ENCODE peak calls at places on chromosomes 1 and 21, in ten cellular contexts. One of them, this sample, is unnamed.

GRCh38 chr1:201399352-201400126 is 415 bp upstream of the LAD1 start:
- DNase-seq in BJ: no peak
- DNase-seq in hypothalamus: no peak
- DNase-seq in NCI-H526 treated with DMSO at 0.1 percent for 48 hours: peak
- DNase-seq in HAP-1: no peak
- DNase-seq in M059J: no peak
- DNase-seq in HL-60: no peak
- DNase-seq in iPS-NIHi11: peak
- DNase-seq in fibroblast of mammary gland: no peak
- DNase-seq in NCI-H1436: peak
- DNase-seq in this sample: no peak

GRCh38 chr1:206100226-206100780 is 16.9 kb downstream of the AVPR1B start:
- DNase-seq in fibroblast of mammary gland: no peak
- DNase-seq in BJ: no peak
- DNase-seq in HL-60: peak
- DNase-seq in NCI-H526 treated with DMSO at 0.1 percent for 48 hours: no peak
- DNase-seq in iPS-NIHi11: no peak
- DNase-seq in M059J: no peak
- DNase-seq in HAP-1: no peak
- DNase-seq in hypothalamus: no peak
- DNase-seq in NCI-H1436: no peak
- DNase-seq in this sample: no peak

GRCh38 chr1:116405241-116406135 is 32.4 kb downstream of the ATP1A1 start:
- DNase-seq in iPS-NIHi11: no peak
- DNase-seq in HL-60: no peak
- DNase-seq in fibroblast of mammary gland: no peak
- DNase-seq in M059J: no peak
- DNase-seq in BJ: no peak
- DNase-seq in HAP-1: no peak
- DNase-seq in NCI-H526 treated with DMSO at 0.1 percent for 48 hours: no peak
- DNase-seq in NCI-H1436: no peak
- DNase-seq in hypothalamus: no peak
- DNase-seq in this sample: no peak

GRCh38 chr1:84145051-84145450 is 980 bp downstream of the PRKACB start:
- DNase-seq in HAP-1: no peak
- DNase-seq in HL-60: peak
- DNase-seq in fibroblast of mammary gland: no peak
- DNase-seq in NCI-H1436: no peak
- DNase-seq in BJ: no peak
- DNase-seq in M059J: peak
- DNase-seq in iPS-NIHi11: no peak
- DNase-seq in hypothalamus: no peak
- DNase-seq in NCI-H526 treated with DMSO at 0.1 percent for 48 hours: no peak
- DNase-seq in this sample: no peak

GRCh38 chr1:40360631-40361030 is 12.9 kb upstream of the SMAP2 start:
- DNase-seq in iPS-NIHi11: no peak
- DNase-seq in fibroblast of mammary gland: no peak
- DNase-seq in HL-60: no peak
- DNase-seq in HAP-1: no peak
- DNase-seq in NCI-H526 treated with DMSO at 0.1 percent for 48 hours: no peak
- DNase-seq in hypothalamus: no peak
- DNase-seq in M059J: no peak
- DNase-seq in NCI-H1436: no peak
- DNase-seq in BJ: no peak
- DNase-seq in this sample: no peak

GRCh38 chr1:41041866-41042265 is 20.3 kb upstream of the SLFNL1 start:
- DNase-seq in HL-60: peak
- DNase-seq in hypothalamus: no peak
- DNase-seq in fibroblast of mammary gland: peak
- DNase-seq in M059J: no peak
- DNase-seq in HAP-1: no peak
- DNase-seq in NCI-H526 treated with DMSO at 0.1 percent for 48 hours: no peak
- DNase-seq in iPS-NIHi11: no peak
- DNase-seq in BJ: no peak
- DNase-seq in NCI-H1436: no peak
- DNase-seq in this sample: no peak

GRCh38 chr1:24442764-24443163 is 27.2 kb downstream of the NIPAL3 start:
- DNase-seq in M059J: no peak
- DNase-seq in HAP-1: peak
- DNase-seq in NCI-H526 treated with DMSO at 0.1 percent for 48 hours: no peak
- DNase-seq in hypothalamus: no peak
- DNase-seq in HL-60: no peak
- DNase-seq in fibroblast of mammary gland: peak
- DNase-seq in BJ: no peak
- DNase-seq in iPS-NIHi11: no peak
- DNase-seq in NCI-H1436: no peak
- DNase-seq in this sample: no peak

GRCh38 chr21:37849703-37850102 is 66.6 kb downstream of the KCNJ6 start:
- DNase-seq in HL-60: no peak
- DNase-seq in NCI-H526 treated with DMSO at 0.1 percent for 48 hours: no peak
- DNase-seq in iPS-NIHi11: no peak
- DNase-seq in fibroblast of mammary gland: no peak
- DNase-seq in M059J: peak
- DNase-seq in BJ: peak
- DNase-seq in HAP-1: no peak
- DNase-seq in hypothalamus: no peak
- DNase-seq in NCI-H1436: no peak
- DNase-seq in this sample: no peak

GRCh38 chr1:81802601-81803422 is 2.1 kb downstream of the ADGRL2 start:
- DNase-seq in NCI-H1436: peak
- DNase-seq in NCI-H526 treated with DMSO at 0.1 percent for 48 hours: peak
- DNase-seq in hypothalamus: no peak
- DNase-seq in M059J: peak
- DNase-seq in BJ: no peak
- DNase-seq in HAP-1: peak
- DNase-seq in fibroblast of mammary gland: peak
- DNase-seq in HL-60: no peak
- DNase-seq in iPS-NIHi11: peak
- DNase-seq in this sample: peak

GRCh38 chr1:70504821-70505193 is 93.7 kb downstream of the CTH start:
- DNase-seq in fibroblast of mammary gland: peak
- DNase-seq in NCI-H526 treated with DMSO at 0.1 percent for 48 hours: no peak
- DNase-seq in M059J: peak
- DNase-seq in BJ: peak
- DNase-seq in hypothalamus: no peak
- DNase-seq in HL-60: no peak
- DNase-seq in HAP-1: peak
- DNase-seq in iPS-NIHi11: no peak
- DNase-seq in NCI-H1436: no peak
- DNase-seq in this sample: no peak

GRCh38 chr21:28699591-28700259 is 293.0 kb downstream of the LTN1 start:
- DNase-seq in HAP-1: no peak
- DNase-seq in iPS-NIHi11: no peak
- DNase-seq in HL-60: peak
- DNase-seq in hypothalamus: no peak
- DNase-seq in BJ: no peak
- DNase-seq in NCI-H526 treated with DMSO at 0.1 percent for 48 hours: no peak
- DNase-seq in NCI-H1436: no peak
- DNase-seq in fibroblast of mammary gland: peak
- DNase-seq in M059J: no peak
- DNase-seq in this sample: no peak

GRCh38 chr1:170010443-170010842 is 64.1 kb downstream of the KIFAP3 start:
- DNase-seq in M059J: peak
- DNase-seq in fibroblast of mammary gland: peak
- DNase-seq in HL-60: peak
- DNase-seq in iPS-NIHi11: no peak
- DNase-seq in NCI-H526 treated with DMSO at 0.1 percent for 48 hours: peak
- DNase-seq in NCI-H1436: peak
- DNase-seq in HAP-1: peak
- DNase-seq in hypothalamus: no peak
- DNase-seq in BJ: peak
- DNase-seq in this sample: no peak

GRCh38 chr1:37020653-37021277 is 13.6 kb downstream of the GRIK3 start:
- DNase-seq in hypothalamus: no peak
- DNase-seq in NCI-H526 treated with DMSO at 0.1 percent for 48 hours: no peak
- DNase-seq in HAP-1: peak
- DNase-seq in HL-60: peak
- DNase-seq in M059J: no peak
- DNase-seq in NCI-H1436: no peak
- DNase-seq in iPS-NIHi11: peak
- DNase-seq in BJ: no peak
- DNase-seq in fibroblast of mammary gland: no peak
- DNase-seq in this sample: no peak

GRCh38 chr1:83545450-83545849 is 453.5 kb downstream of the TTLL7 start:
- DNase-seq in NCI-H1436: no peak
- DNase-seq in M059J: peak
- DNase-seq in iPS-NIHi11: peak
- DNase-seq in HL-60: no peak
- DNase-seq in hypothalamus: no peak
- DNase-seq in fibroblast of mammary gland: peak
- DNase-seq in NCI-H526 treated with DMSO at 0.1 percent for 48 hours: no peak
- DNase-seq in BJ: no peak
- DNase-seq in HAP-1: peak
- DNase-seq in this sample: no peak

GRCh38 chr21:46425566-46425965 is 33.1 kb upstream of the DIP2A start:
- DNase-seq in NCI-H1436: no peak
- DNase-seq in NCI-H526 treated with DMSO at 0.1 percent for 48 hours: no peak
- DNase-seq in hypothalamus: no peak
- DNase-seq in fibroblast of mammary gland: no peak
- DNase-seq in BJ: no peak
- DNase-seq in HL-60: no peak
- DNase-seq in M059J: no peak
- DNase-seq in HAP-1: no peak
- DNase-seq in iPS-NIHi11: no peak
- DNase-seq in this sample: peak

GRCh38 chr21:43805275-43805800 is 16.0 kb downstream of the RRP1 start:
- DNase-seq in NCI-H526 treated with DMSO at 0.1 percent for 48 hours: peak
- DNase-seq in BJ: no peak
- DNase-seq in NCI-H1436: no peak
- DNase-seq in fibroblast of mammary gland: no peak
- DNase-seq in M059J: no peak
- DNase-seq in hypothalamus: no peak
- DNase-seq in HAP-1: no peak
- DNase-seq in HL-60: peak
- DNase-seq in iPS-NIHi11: no peak
- DNase-seq in this sample: no peak

GRCh38 chr1:104718752-104719151 is 969.1 kb downstream of the AMY1C start:
- DNase-seq in NCI-H526 treated with DMSO at 0.1 percent for 48 hours: no peak
- DNase-seq in HL-60: no peak
- DNase-seq in HAP-1: no peak
- DNase-seq in BJ: no peak
- DNase-seq in iPS-NIHi11: no peak
- DNase-seq in M059J: no peak
- DNase-seq in fibroblast of mammary gland: no peak
- DNase-seq in NCI-H1436: no peak
- DNase-seq in hypothalamus: no peak
- DNase-seq in this sample: no peak

GRCh38 chr21:42672699-42673458 is 19.5 kb downstream of the PDE9A start:
- DNase-seq in fibroblast of mammary gland: peak
- DNase-seq in NCI-H526 treated with DMSO at 0.1 percent for 48 hours: no peak
- DNase-seq in M059J: peak
- DNase-seq in NCI-H1436: no peak
- DNase-seq in iPS-NIHi11: no peak
- DNase-seq in HL-60: no peak
- DNase-seq in BJ: no peak
- DNase-seq in HAP-1: no peak
- DNase-seq in hypothalamus: no peak
- DNase-seq in this sample: no peak

GRCh38 chr1:29549001-29549400 is 312.7 kb downstream of the PTPRU start:
- DNase-seq in BJ: no peak
- DNase-seq in NCI-H526 treated with DMSO at 0.1 percent for 48 hours: no peak
- DNase-seq in HAP-1: no peak
- DNase-seq in M059J: no peak
- DNase-seq in HL-60: no peak
- DNase-seq in NCI-H1436: no peak
- DNase-seq in fibroblast of mammary gland: no peak
- DNase-seq in iPS-NIHi11: no peak
- DNase-seq in hypothalamus: no peak
- DNase-seq in this sample: no peak

GRCh38 chr1:109677459-109677858 is 9.6 kb downstream of the GSTM2 start:
- DNase-seq in hypothalamus: no peak
- DNase-seq in M059J: no peak
- DNase-seq in NCI-H526 treated with DMSO at 0.1 percent for 48 hours: no peak
- DNase-seq in iPS-NIHi11: no peak
- DNase-seq in HAP-1: no peak
- DNase-seq in fibroblast of mammary gland: no peak
- DNase-seq in NCI-H1436: no peak
- DNase-seq in BJ: no peak
- DNase-seq in HL-60: no peak
- DNase-seq in this sample: no peak

GRCh38 chr1:12477936-12478611 is 139.9 kb downstream of the DHRS3 start:
- DNase-seq in HL-60: no peak
- DNase-seq in hypothalamus: no peak
- DNase-seq in HAP-1: peak
- DNase-seq in NCI-H526 treated with DMSO at 0.1 percent for 48 hours: peak
- DNase-seq in NCI-H1436: peak
- DNase-seq in BJ: peak
- DNase-seq in fibroblast of mammary gland: peak
- DNase-seq in M059J: peak
- DNase-seq in iPS-NIHi11: peak
- DNase-seq in this sample: no peak

GRCh38 chr1:178942285-178943218 is 71.7 kb upstream of the ANGPTL1 start:
- DNase-seq in M059J: peak
- DNase-seq in hypothalamus: no peak
- DNase-seq in HAP-1: no peak
- DNase-seq in NCI-H1436: no peak
- DNase-seq in BJ: no peak
- DNase-seq in iPS-NIHi11: no peak
- DNase-seq in NCI-H526 treated with DMSO at 0.1 percent for 48 hours: no peak
- DNase-seq in fibroblast of mammary gland: peak
- DNase-seq in HL-60: peak
- DNase-seq in this sample: no peak

GRCh38 chr1:85628791-85629531 is 48.4 kb downstream of the CCN1 start:
- DNase-seq in iPS-NIHi11: no peak
- DNase-seq in HL-60: no peak
- DNase-seq in fibroblast of mammary gland: peak
- DNase-seq in NCI-H1436: no peak
- DNase-seq in M059J: peak
- DNase-seq in NCI-H526 treated with DMSO at 0.1 percent for 48 hours: no peak
- DNase-seq in BJ: no peak
- DNase-seq in HAP-1: peak
- DNase-seq in hypothalamus: peak
- DNase-seq in this sample: no peak

GRCh38 chr1:6495041-6495441 is 3.6 kb upstream of the PLEKHG5 start:
- DNase-seq in HL-60: no peak
- DNase-seq in M059J: no peak
- DNase-seq in hypothalamus: no peak
- DNase-seq in NCI-H1436: peak
- DNase-seq in BJ: no peak
- DNase-seq in fibroblast of mammary gland: no peak
- DNase-seq in HAP-1: no peak
- DNase-seq in iPS-NIHi11: no peak
- DNase-seq in NCI-H526 treated with DMSO at 0.1 percent for 48 hours: no peak
- DNase-seq in this sample: no peak

GRCh38 chr1:184838374-184838995 is 83.8 kb upstream of the EDEM3 start:
- DNase-seq in BJ: peak
- DNase-seq in NCI-H526 treated with DMSO at 0.1 percent for 48 hours: no peak
- DNase-seq in M059J: peak
- DNase-seq in NCI-H1436: no peak
- DNase-seq in HL-60: peak
- DNase-seq in hypothalamus: no peak
- DNase-seq in HAP-1: no peak
- DNase-seq in iPS-NIHi11: no peak
- DNase-seq in fibroblast of mammary gland: peak
- DNase-seq in this sample: no peak

GRCh38 chr1:27618341-27619067 is 14.6 kb upstream of the AHDC1 start:
- DNase-seq in HAP-1: no peak
- DNase-seq in NCI-H1436: no peak
- DNase-seq in HL-60: peak
- DNase-seq in NCI-H526 treated with DMSO at 0.1 percent for 48 hours: no peak
- DNase-seq in iPS-NIHi11: no peak
- DNase-seq in hypothalamus: no peak
- DNase-seq in M059J: no peak
- DNase-seq in fibroblast of mammary gland: no peak
- DNase-seq in BJ: no peak
- DNase-seq in this sample: no peak

GRCh38 chr1:25134801-25135585 is 97.3 kb downstream of the SYF2 start:
- DNase-seq in M059J: no peak
- DNase-seq in NCI-H526 treated with DMSO at 0.1 percent for 48 hours: no peak
- DNase-seq in iPS-NIHi11: no peak
- DNase-seq in HL-60: no peak
- DNase-seq in HAP-1: no peak
- DNase-seq in BJ: no peak
- DNase-seq in NCI-H1436: no peak
- DNase-seq in fibroblast of mammary gland: no peak
- DNase-seq in hypothalamus: no peak
- DNase-seq in this sample: no peak

GRCh38 chr1:203440780-203441179 is 34.8 kb upstream of the PRELP start:
- DNase-seq in HAP-1: no peak
- DNase-seq in NCI-H526 treated with DMSO at 0.1 percent for 48 hours: no peak
- DNase-seq in hypothalamus: peak
- DNase-seq in M059J: peak
- DNase-seq in NCI-H1436: peak
- DNase-seq in fibroblast of mammary gland: peak
- DNase-seq in iPS-NIHi11: peak
- DNase-seq in HL-60: no peak
- DNase-seq in BJ: no peak
- DNase-seq in this sample: no peak